ENCODE peak calls at places on chromosomes 7 and 10, in six cellular contexts. One of them, this sample, is unnamed.

GRCh38 chr10:23293145-23293724 is 51.4 kb downstream of the C10orf67 start:
- DNase-seq in HepG2: peak
- DNase-seq in NB4: peak
- DNase-seq in K562: peak
- DNase-seq in A549: peak
- DNase-seq in GM12878: peak
- DNase-seq in this sample: peak

GRCh38 chr7:157811946-157812345 is 475.1 kb downstream of the DNAJB6 start:
- DNase-seq in HepG2: no peak
- DNase-seq in NB4: no peak
- DNase-seq in K562: no peak
- DNase-seq in A549: no peak
- DNase-seq in GM12878: no peak
- DNase-seq in this sample: no peak

GRCh38 chr7:20350518-20350951 is 19.8 kb downstream of the ITGB8 start:
- DNase-seq in HepG2: no peak
- DNase-seq in NB4: no peak
- DNase-seq in K562: no peak
- DNase-seq in A549: no peak
- DNase-seq in GM12878: no peak
- DNase-seq in this sample: peak

GRCh38 chr7:5607958-5608656 is 173.4 kb downstream of the RNF216 start:
- DNase-seq in HepG2: no peak
- DNase-seq in NB4: peak
- DNase-seq in K562: peak
- DNase-seq in A549: no peak
- DNase-seq in GM12878: no peak
- DNase-seq in this sample: no peak

GRCh38 chr10:96918214-96919002 is 86.3 kb downstream of the LCOR start:
- DNase-seq in HepG2: peak
- DNase-seq in NB4: no peak
- DNase-seq in K562: no peak
- DNase-seq in A549: no peak
- DNase-seq in GM12878: no peak
- DNase-seq in this sample: no peak

GRCh38 chr7:66282594-66282935 is 77.4 kb downstream of the TPST1 start:
- DNase-seq in HepG2: no peak
- DNase-seq in NB4: no peak
- DNase-seq in K562: no peak
- DNase-seq in A549: no peak
- DNase-seq in GM12878: no peak
- DNase-seq in this sample: no peak

GRCh38 chr7:24820730-24821044 is 63.4 kb upstream of the GSDME start:
- DNase-seq in HepG2: peak
- DNase-seq in NB4: peak
- DNase-seq in K562: no peak
- DNase-seq in A549: peak
- DNase-seq in GM12878: no peak
- DNase-seq in this sample: no peak

GRCh38 chr10:71598673-71599072 is 120.9 kb downstream of the C10orf105 start:
- DNase-seq in HepG2: no peak
- DNase-seq in NB4: no peak
- DNase-seq in K562: no peak
- DNase-seq in A549: no peak
- DNase-seq in GM12878: no peak
- DNase-seq in this sample: no peak

GRCh38 chr10:21530616-21531015 is 3.4 kb upstream of the MLLT10 start:
- DNase-seq in HepG2: no peak
- DNase-seq in NB4: no peak
- DNase-seq in K562: no peak
- DNase-seq in A549: peak
- DNase-seq in GM12878: no peak
- DNase-seq in this sample: no peak

GRCh38 chr7:38102486-38102885 is 75.6 kb upstream of the STARD3NL start:
- DNase-seq in HepG2: no peak
- DNase-seq in NB4: no peak
- DNase-seq in K562: no peak
- DNase-seq in A549: no peak
- DNase-seq in GM12878: no peak
- DNase-seq in this sample: peak

GRCh38 chr10:72065439-72066025 is 22.8 kb downstream of the SPOCK2 start:
- DNase-seq in HepG2: no peak
- DNase-seq in NB4: no peak
- DNase-seq in K562: no peak
- DNase-seq in A549: no peak
- DNase-seq in GM12878: no peak
- DNase-seq in this sample: peak

GRCh38 chr10:28480566-28480965 is 52.4 kb upstream of the WAC start:
- DNase-seq in HepG2: no peak
- DNase-seq in NB4: no peak
- DNase-seq in K562: no peak
- DNase-seq in A549: no peak
- DNase-seq in GM12878: no peak
- DNase-seq in this sample: no peak

GRCh38 chr10:15069230-15069629 is 19.3 kb downstream of the ACBD7 start:
- DNase-seq in HepG2: no peak
- DNase-seq in NB4: no peak
- DNase-seq in K562: no peak
- DNase-seq in A549: peak
- DNase-seq in GM12878: no peak
- DNase-seq in this sample: no peak

GRCh38 chr10:971613-972012 is 16.6 kb upstream of the GTPBP4 start:
- DNase-seq in HepG2: peak
- DNase-seq in NB4: no peak
- DNase-seq in K562: no peak
- DNase-seq in A549: no peak
- DNase-seq in GM12878: no peak
- DNase-seq in this sample: no peak

GRCh38 chr10:100656479-100656878 is 88.9 kb upstream of the PAX2 start:
- DNase-seq in HepG2: no peak
- DNase-seq in NB4: no peak
- DNase-seq in K562: no peak
- DNase-seq in A549: no peak
- DNase-seq in GM12878: no peak
- DNase-seq in this sample: no peak

GRCh38 chr7:116395125-116395791 is 104.3 kb upstream of the CAV2 start:
- DNase-seq in HepG2: no peak
- DNase-seq in NB4: no peak
- DNase-seq in K562: no peak
- DNase-seq in A549: peak
- DNase-seq in GM12878: no peak
- DNase-seq in this sample: peak

GRCh38 chr7:81161459-81162075 is 242.7 kb upstream of the SEMA3C start:
- DNase-seq in HepG2: peak
- DNase-seq in NB4: peak
- DNase-seq in K562: peak
- DNase-seq in A549: peak
- DNase-seq in GM12878: no peak
- DNase-seq in this sample: no peak

GRCh38 chr7:1919539-1920265 is 249.6 kb downstream of the ELFN1 start:
- DNase-seq in HepG2: peak
- DNase-seq in NB4: peak
- DNase-seq in K562: no peak
- DNase-seq in A549: no peak
- DNase-seq in GM12878: no peak
- DNase-seq in this sample: no peak

GRCh38 chr7:3807825-3808224 is 506.8 kb downstream of the SDK1 start:
- DNase-seq in HepG2: no peak
- DNase-seq in NB4: no peak
- DNase-seq in K562: no peak
- DNase-seq in A549: no peak
- DNase-seq in GM12878: no peak
- DNase-seq in this sample: no peak

GRCh38 chr10:17429490-17429889 is 24.9 kb downstream of the ST8SIA6 start:
- DNase-seq in HepG2: no peak
- DNase-seq in NB4: no peak
- DNase-seq in K562: no peak
- DNase-seq in A549: no peak
- DNase-seq in GM12878: no peak
- DNase-seq in this sample: no peak

GRCh38 chr10:51369903-51370302 is 295.6 kb downstream of the PRKG1 start:
- DNase-seq in HepG2: no peak
- DNase-seq in NB4: no peak
- DNase-seq in K562: no peak
- DNase-seq in A549: no peak
- DNase-seq in GM12878: no peak
- DNase-seq in this sample: no peak

GRCh38 chr10:27747096-27747451 is 1.5 kb upstream of the MKX start:
- DNase-seq in HepG2: no peak
- DNase-seq in NB4: no peak
- DNase-seq in K562: no peak
- DNase-seq in A549: peak
- DNase-seq in GM12878: no peak
- DNase-seq in this sample: no peak

GRCh38 chr7:65457705-65458104 is 84.0 kb downstream of the ZNF92 start:
- DNase-seq in HepG2: peak
- DNase-seq in NB4: no peak
- DNase-seq in K562: no peak
- DNase-seq in A549: no peak
- DNase-seq in GM12878: no peak
- DNase-seq in this sample: no peak

GRCh38 chr10:92517034-92517655 is 56.7 kb downstream of the IDE start:
- DNase-seq in HepG2: peak
- DNase-seq in NB4: peak
- DNase-seq in K562: peak
- DNase-seq in A549: peak
- DNase-seq in GM12878: peak
- DNase-seq in this sample: peak

GRCh38 chr10:31604141-31604540 is 285.1 kb downstream of the ZEB1 start:
- DNase-seq in HepG2: no peak
- DNase-seq in NB4: no peak
- DNase-seq in K562: no peak
- DNase-seq in A549: no peak
- DNase-seq in GM12878: no peak
- DNase-seq in this sample: no peak

GRCh38 chr10:60149003-60149402 is 240.7 kb downstream of the ANK3 start:
- DNase-seq in HepG2: no peak
- DNase-seq in NB4: no peak
- DNase-seq in K562: no peak
- DNase-seq in A549: no peak
- DNase-seq in GM12878: no peak
- DNase-seq in this sample: no peak

GRCh38 chr10:48700071-48700470 is 15.4 kb downstream of the WDFY4 start:
- DNase-seq in HepG2: no peak
- DNase-seq in NB4: peak
- DNase-seq in K562: no peak
- DNase-seq in A549: no peak
- DNase-seq in GM12878: no peak
- DNase-seq in this sample: no peak
- TF ChIP-seq MYC in HepG2: no peak
- TF ChIP-seq MYC in NB4: no peak
- TF ChIP-seq MYC in K562: no peak
- TF ChIP-seq MYC in A549: no peak
- TF ChIP-seq MYC in GM12878: no peak
- TF ChIP-seq MYC in this sample: no peak

GRCh38 chr10:86390337-86391120 is 23.9 kb upstream of the GRID1 start:
- DNase-seq in HepG2: no peak
- DNase-seq in NB4: no peak
- DNase-seq in K562: no peak
- DNase-seq in A549: no peak
- DNase-seq in GM12878: no peak
- DNase-seq in this sample: no peak

GRCh38 chr10:86391986-86392722 is 25.6 kb upstream of the GRID1 start:
- DNase-seq in HepG2: no peak
- DNase-seq in NB4: no peak
- DNase-seq in K562: no peak
- DNase-seq in A549: no peak
- DNase-seq in GM12878: no peak
- DNase-seq in this sample: no peak

GRCh38 chr10:86392723-86393094 is 26.1 kb upstream of the GRID1 start:
- DNase-seq in HepG2: no peak
- DNase-seq in NB4: no peak
- DNase-seq in K562: no peak
- DNase-seq in A549: no peak
- DNase-seq in GM12878: peak
- DNase-seq in this sample: no peak

GRCh38 chr10:86389441-86390193 is 23.0 kb upstream of the GRID1 start:
- DNase-seq in HepG2: no peak
- DNase-seq in NB4: no peak
- DNase-seq in K562: peak
- DNase-seq in A549: peak
- DNase-seq in GM12878: no peak
- DNase-seq in this sample: peak

DNA sequence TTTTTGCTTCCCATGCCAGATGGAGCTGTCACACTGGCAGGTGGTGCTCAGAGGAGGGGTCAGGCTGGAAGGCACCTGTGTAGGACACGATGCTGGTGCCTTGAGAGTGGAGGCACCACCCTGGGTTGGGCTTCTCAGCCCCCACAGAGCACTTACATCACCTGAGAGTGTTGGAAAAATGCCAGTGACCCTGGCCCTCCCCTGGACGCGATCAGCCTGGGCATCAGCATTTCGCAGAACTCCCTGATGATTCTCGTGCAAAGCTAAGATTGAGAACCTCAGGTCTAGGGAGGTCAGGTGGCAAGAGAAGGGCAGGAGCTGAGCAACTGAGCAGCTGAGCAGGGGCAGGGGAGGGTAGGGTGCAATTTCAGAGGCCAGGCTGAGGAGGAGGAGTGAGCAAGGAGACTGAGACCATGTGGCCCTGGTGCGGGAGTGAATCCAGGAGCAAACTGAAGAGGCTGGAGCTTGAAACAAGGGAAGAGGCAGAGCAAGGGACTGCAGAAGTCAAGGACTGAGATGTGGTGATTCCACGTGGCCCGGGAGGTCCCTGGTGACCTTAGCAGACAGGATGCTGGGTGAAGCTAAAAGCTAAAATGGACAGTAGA is 24.7 kb upstream of the GRID1 start:
- DNase-seq in HepG2: no peak
- DNase-seq in NB4: no peak
- DNase-seq in K562: no peak
- DNase-seq in A549: no peak
- DNase-seq in GM12878: no peak
- DNase-seq in this sample: no peak
- TF ChIP-seq MYC in HepG2: no peak
- TF ChIP-seq MYC in NB4: no peak
- TF ChIP-seq MYC in K562: no peak
- TF ChIP-seq MYC in A549: no peak
- TF ChIP-seq MYC in GM12878: no peak
- TF ChIP-seq MYC in this sample: no peak

GRCh38 chr7:39187130-39187529 is 209.4 kb downstream of the POU6F2 start:
- DNase-seq in HepG2: no peak
- DNase-seq in NB4: no peak
- DNase-seq in K562: no peak
- DNase-seq in A549: no peak
- DNase-seq in GM12878: no peak
- DNase-seq in this sample: no peak
- TF ChIP-seq MYC in HepG2: no peak
- TF ChIP-seq MYC in NB4: no peak
- TF ChIP-seq MYC in K562: no peak
- TF ChIP-seq MYC in A549: no peak
- TF ChIP-seq MYC in GM12878: no peak
- TF ChIP-seq MYC in this sample: no peak

DNA sequence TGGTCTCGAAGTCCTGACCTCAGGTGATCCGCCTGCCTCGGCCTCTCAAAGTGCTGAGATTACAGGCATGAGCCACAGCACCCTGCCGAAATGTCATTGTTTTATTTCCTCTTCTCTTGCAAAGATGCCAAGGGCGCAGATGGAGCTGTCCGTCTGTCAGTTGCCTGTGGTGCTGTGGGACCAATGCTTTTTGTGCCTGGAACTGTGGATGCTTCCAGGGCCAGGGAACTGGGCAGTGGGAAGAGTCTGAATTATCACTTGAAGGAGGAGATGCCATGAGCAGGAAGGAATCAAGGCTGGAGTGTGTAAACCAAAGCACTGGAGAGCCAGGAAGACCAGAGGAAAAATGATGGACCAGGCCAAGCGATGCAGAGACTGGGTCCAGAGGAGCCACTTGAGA is 459.9 kb downstream of the GALNT17 start:
- DNase-seq in HepG2: no peak
- DNase-seq in NB4: no peak
- DNase-seq in K562: no peak
- DNase-seq in A549: no peak
- DNase-seq in GM12878: no peak
- DNase-seq in this sample: no peak
- TF ChIP-seq MYC in HepG2: no peak
- TF ChIP-seq MYC in NB4: no peak
- TF ChIP-seq MYC in K562: no peak
- TF ChIP-seq MYC in A549: no peak
- TF ChIP-seq MYC in GM12878: no peak
- TF ChIP-seq MYC in this sample: no peak